ENCODE peak calls at places on chromosomes 11 and 22, in six cellular contexts. H is astrocyte of the spinal cord, A is HFF-Myc, S is breast epithelium, G is cardiac fibroblast, U is IMR-90. K is an unnamed sample.

GRCh38 chr22:19735665-19736510 is 12.5 kb downstream of the GP1BB start:
- DNase-seq in H (no peak), A (no peak), S (no peak), G (no peak), U (no peak), K (no peak)

GRCh38 chr11:32204751-32205150 is 113.9 kb downstream of the RCN1 start:
- DNase-seq in H (no peak), A (no peak), S (no peak), G (no peak), U (no peak), K (no peak)

GRCh38 chr11:35006389-35007128 is 90.1 kb downstream of the PDHX start:
- DNase-seq in H (peak; percentile 40), A (no peak), S (no peak), G (no peak), U (peak; percentile 37), K (no peak)

GRCh38 chr11:10637629-10638028 is 55.9 kb downstream of the IRAG1 start:
- DNase-seq in H (no peak), A (no peak), S (no peak), G (no peak), U (no peak), K (no peak)

GRCh38 chr11:77821349-77821851 is 456 bp downstream of the AAMDC start:
- DNase-seq in H (peak; percentile 47), A (no peak), S (no peak), G (peak; percentile 40), U (peak; percentile 40), K (no peak)

GRCh38 chr11:77596626-77597025 is 6.9 kb downstream of the AQP11 start:
- DNase-seq in H (peak; percentile 39), A (no peak), S (no peak), G (peak; percentile 68), U (peak; percentile 84), K (no peak)

GRCh38 chr11:90756617-90757016 is 533.8 kb upstream of the CHORDC1 start:
- DNase-seq in H (no peak), A (no peak), S (no peak), G (no peak), U (no peak), K (no peak)

GRCh38 chr22:38449776-38450175 is 5.2 kb downstream of the KCNJ4 start:
- DNase-seq in H (no peak), A (no peak), S (no peak), G (no peak), U (no peak), K (no peak)

GRCh38 chr11:133945087-133945974 is 11.4 kb downstream of the IGSF9B start:
- DNase-seq in H (no peak), A (no peak), S (no peak), G (peak; percentile 8), U (peak; percentile 14), K (no peak)

GRCh38 chr11:19512621-19513020 is 200.0 kb upstream of the NAV2 start:
- DNase-seq in H (no peak), A (no peak), S (no peak), G (peak; percentile 16), U (no peak), K (no peak)

GRCh38 chr11:134223066-134223465 is 701 bp downstream of the NCAPD3 start:
- DNase-seq in H (no peak), A (no peak), S (no peak), G (no peak), U (no peak), K (no peak)

GRCh38 chr11:120131941-120132644 is 5.8 kb downstream of the TRIM29 start:
- DNase-seq in H (no peak), A (no peak), S (peak; percentile 87), G (no peak), U (no peak), K (no peak)

GRCh38 chr11:95764267-95764898 is 25.2 kb downstream of the FAM76B start:
- DNase-seq in H (peak; percentile 76), A (no peak), S (no peak), G (peak; percentile 76), U (peak; percentile 67), K (no peak)

GRCh38 chr11:112783945-112784322 is 177.3 kb upstream of the NCAM1 start:
- DNase-seq in H (peak; percentile 20), A (no peak), S (no peak), G (no peak), U (no peak), K (no peak)

GRCh38 chr11:112785104-112785503 is 176.1 kb upstream of the NCAM1 start:
- DNase-seq in H (peak; percentile 13), A (no peak), S (peak; percentile 49), G (peak; percentile 59), U (no peak), K (no peak)

GRCh38 chr11:112786196-112786595 is 175.0 kb upstream of the NCAM1 start:
- DNase-seq in H (no peak), A (no peak), S (no peak), G (no peak), U (no peak), K (no peak)

GRCh38 chr11:112785717-112786116 is 175.5 kb upstream of the NCAM1 start:
- DNase-seq in H (peak; percentile 71), A (no peak), S (no peak), G (peak; percentile 45), U (peak; percentile 11), K (no peak)

DNA sequence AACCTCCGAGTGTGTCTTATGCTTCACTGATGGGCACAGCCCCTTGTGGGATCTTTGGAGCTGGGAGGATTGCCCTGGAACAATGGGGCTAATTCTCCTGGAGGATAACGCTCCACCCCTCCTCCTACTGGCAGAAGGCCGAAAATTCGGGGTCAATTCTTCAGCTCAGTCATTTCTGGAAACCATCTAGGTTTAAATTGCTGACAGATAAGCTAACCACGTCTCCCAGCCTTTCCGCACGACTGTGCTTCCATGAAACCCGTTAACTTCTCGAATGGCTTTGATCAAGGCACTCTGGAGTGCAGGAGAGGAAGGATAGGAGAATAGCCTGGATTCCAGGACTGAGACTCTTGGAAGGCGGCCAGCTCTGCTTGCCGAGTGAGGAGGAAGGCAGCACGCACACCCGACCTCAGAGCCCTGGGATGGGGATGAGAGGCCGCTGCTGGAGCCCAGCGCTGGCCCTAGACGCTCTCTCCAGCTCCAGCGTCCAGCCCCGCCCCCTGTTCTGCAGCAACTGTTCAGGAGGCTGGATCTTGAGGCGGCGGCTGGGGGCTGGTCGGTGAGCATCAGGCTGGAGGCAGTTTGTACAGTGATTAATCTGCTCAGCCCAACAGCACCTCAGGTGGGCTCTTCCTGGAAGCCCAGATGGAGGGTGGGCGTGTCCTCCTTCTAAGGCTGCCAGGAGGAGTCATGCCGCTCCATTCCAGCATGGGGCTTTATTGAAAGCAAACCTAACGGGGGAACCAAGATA is 176.7 kb upstream of the NCAM1 start:
- DNase-seq in H (peak; percentile 65), A (no peak), S (peak; percentile 51), G (peak; percentile 35), U (no peak), K (no peak)
- TF ChIP-seq CTCF in H (no peak), A (no peak), S (no peak), G (no peak), U (no peak), K (no peak)

GRCh38 chr11:22331771-22332170 is 6.4 kb upstream of the SLC17A6 start:
- DNase-seq in H (no peak), A (no peak), S (no peak), G (no peak), U (no peak), K (no peak)
- TF ChIP-seq CTCF in H (no peak), A (no peak), S (no peak), G (no peak), U (no peak), K (peak; percentile 30)

GRCh38 chr11:68954970-68955958 is 25.5 kb downstream of the MRGPRD start:
- DNase-seq in H (peak; percentile 19), A (peak; percentile 73), S (no peak), G (peak; percentile 57), U (peak; percentile 45), K (no peak)
- TF ChIP-seq CTCF in H (no peak), A (no peak), S (no peak), G (no peak), U (no peak), K (no peak)

GRCh38 chr22:33748714-33749113 is 171.6 kb downstream of the LARGE1 start:
- DNase-seq in H (no peak), A (no peak), S (no peak), G (no peak), U (no peak), K (no peak)

GRCh38 chr22:33747029-33747428 is 173.2 kb downstream of the LARGE1 start:
- DNase-seq in H (no peak), A (no peak), S (no peak), G (no peak), U (no peak), K (no peak)

GRCh38 chr22:33743756-33744155 is 176.5 kb downstream of the LARGE1 start:
- DNase-seq in H (no peak), A (no peak), S (no peak), G (no peak), U (peak; percentile 15), K (no peak)

GRCh38 chr22:33747576-33748180 is 172.6 kb downstream of the LARGE1 start:
- DNase-seq in H (no peak), A (no peak), S (no peak), G (no peak), U (no peak), K (no peak)

DNA sequence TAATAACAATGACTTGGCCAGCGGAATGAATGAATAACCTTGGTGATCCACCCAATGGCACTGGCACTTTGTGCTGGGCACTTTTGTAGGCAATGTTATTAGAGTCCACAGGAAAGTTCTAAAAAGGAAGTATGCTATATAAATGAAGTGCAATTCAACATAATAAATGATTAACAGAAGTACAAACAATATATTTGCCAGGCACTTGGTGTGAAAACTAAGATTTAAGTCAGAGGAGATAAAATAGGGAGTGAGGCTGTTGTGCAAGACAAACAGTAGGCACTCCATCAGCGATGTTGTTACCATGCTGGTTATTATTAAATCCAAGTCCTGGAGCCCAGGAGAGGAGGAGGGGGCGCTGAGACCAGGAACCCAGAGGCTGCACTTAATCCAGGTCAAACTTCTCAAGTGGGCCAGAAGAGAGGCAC is 173.8 kb downstream of the LARGE1 start:
- DNase-seq in H (no peak), A (no peak), S (no peak), G (no peak), U (no peak), K (no peak)
- TF ChIP-seq CTCF in H (no peak), A (no peak), S (no peak), G (no peak), U (no peak), K (no peak)

GRCh38 chr11:131870305-131870704 is 499.9 kb downstream of the NTM start:
- DNase-seq in H (no peak), A (no peak), S (no peak), G (no peak), U (no peak), K (no peak)

GRCh38 chr11:131867457-131868257 is 497.2 kb downstream of the NTM start:
- DNase-seq in H (peak; percentile 91), A (peak; percentile 63), S (peak; percentile 33), G (peak; percentile 94), U (peak; percentile 89), K (no peak)

GRCh38 chr11:131874070-131874469 is 503.7 kb downstream of the NTM start:
- DNase-seq in H (no peak), A (no peak), S (no peak), G (no peak), U (no peak), K (no peak)

GRCh38 chr11:131868769-131869482 is 498.5 kb downstream of the NTM start:
- DNase-seq in H (peak; percentile 24), A (no peak), S (no peak), G (no peak), U (peak; percentile 41), K (no peak)

GRCh38 chr11:131871061-131871460 is 500.6 kb downstream of the NTM start:
- DNase-seq in H (no peak), A (no peak), S (no peak), G (no peak), U (no peak), K (no peak)
- TF ChIP-seq CTCF in H (no peak), A (no peak), S (no peak), G (no peak), U (no peak), K (no peak)

GRCh38 chr11:83292709-83293435 is 6.7 kb upstream of the CCDC90B start:
- DNase-seq in H (peak; percentile 67), A (peak; percentile 50), S (no peak), G (peak; percentile 87), U (peak; percentile 73), K (no peak)
- TF ChIP-seq CTCF in H (peak; percentile 85), A (peak; percentile 75), S (peak; percentile 75), G (peak; percentile 79), U (peak; percentile 77), K (peak; percentile 74)